ENCODE peak calls at places on chromosomes 11 and 22, in five cellular contexts. One of them, this sample, is unnamed.

GRCh38 chr22:46990937-46991520 is 228.6 kb downstream of the TBC1D22A start:
- DNase-seq in sigmoid colon: no peak
- DNase-seq in kidney: no peak
- DNase-seq in PC-3: no peak
- DNase-seq in CD8-positive, alpha-beta T cell: no peak
- DNase-seq in this sample: no peak

GRCh38 chr11:121328967-121329653 is 36.5 kb downstream of the SC5D start:
- DNase-seq in kidney: no peak
- DNase-seq in CD8-positive, alpha-beta T cell: no peak
- DNase-seq in PC-3: no peak
- DNase-seq in sigmoid colon: no peak
- DNase-seq in this sample: no peak

GRCh38 chr11:42066113-42066512 is 606.7 kb upstream of the LRRC4C start:
- DNase-seq in sigmoid colon: no peak
- DNase-seq in PC-3: peak; percentile 39
- DNase-seq in kidney: peak; percentile 42
- DNase-seq in CD8-positive, alpha-beta T cell: no peak
- DNase-seq in this sample: no peak

GRCh38 chr22:42361523-42361922 is 70.7 kb downstream of the NFAM1 start:
- DNase-seq in kidney: no peak
- DNase-seq in sigmoid colon: no peak
- DNase-seq in CD8-positive, alpha-beta T cell: no peak
- DNase-seq in PC-3: no peak
- DNase-seq in this sample: no peak

GRCh38 chr11:118109231-118109630 is 22.5 kb upstream of the SMIM35 start:
- DNase-seq in CD8-positive, alpha-beta T cell: no peak
- DNase-seq in PC-3: peak; percentile 20
- DNase-seq in kidney: no peak
- DNase-seq in sigmoid colon: no peak
- DNase-seq in this sample: no peak

GRCh38 chr22:44931077-44931540 is 78.7 kb downstream of the PHF21B start:
- DNase-seq in kidney: peak; percentile 78
- DNase-seq in sigmoid colon: no peak
- DNase-seq in CD8-positive, alpha-beta T cell: no peak
- DNase-seq in PC-3: no peak
- DNase-seq in this sample: peak; percentile 73

GRCh38 chr11:116948375-116948774 is 111.0 kb upstream of the APOA1 start:
- DNase-seq in kidney: no peak
- DNase-seq in PC-3: peak; percentile 85
- DNase-seq in CD8-positive, alpha-beta T cell: no peak
- DNase-seq in sigmoid colon: no peak
- DNase-seq in this sample: no peak

GRCh38 chr22:43945632-43946390 is 9.4 kb upstream of the SAMM50 start:
- DNase-seq in CD8-positive, alpha-beta T cell: peak; percentile 67
- DNase-seq in PC-3: peak; percentile 62
- DNase-seq in sigmoid colon: no peak
- DNase-seq in kidney: no peak
- DNase-seq in this sample: no peak

GRCh38 chr11:123174196-123175183 is 20.6 kb downstream of the CLMP start:
- DNase-seq in PC-3: peak; percentile 97
- DNase-seq in kidney: peak; percentile 74
- DNase-seq in sigmoid colon: peak; percentile 93
- DNase-seq in CD8-positive, alpha-beta T cell: no peak
- DNase-seq in this sample: peak; percentile 86

GRCh38 chr11:90738799-90739198 is 516.0 kb upstream of the CHORDC1 start:
- DNase-seq in CD8-positive, alpha-beta T cell: no peak
- DNase-seq in sigmoid colon: no peak
- DNase-seq in kidney: no peak
- DNase-seq in PC-3: no peak
- DNase-seq in this sample: no peak

GRCh38 chr11:35404397-35404775 is 15.0 kb downstream of the SLC1A2 start:
- DNase-seq in sigmoid colon: no peak
- DNase-seq in kidney: no peak
- DNase-seq in PC-3: peak; percentile 69
- DNase-seq in CD8-positive, alpha-beta T cell: no peak
- DNase-seq in this sample: no peak

GRCh38 chr11:116499396-116500001 is 273.3 kb downstream of the BUD13 start:
- DNase-seq in kidney: no peak
- DNase-seq in PC-3: peak; percentile 69
- DNase-seq in sigmoid colon: peak; percentile 91
- DNase-seq in CD8-positive, alpha-beta T cell: peak; percentile 22
- DNase-seq in this sample: peak; percentile 66

GRCh38 chr22:23509571-23510302 is 70.4 kb downstream of the IGLL1 start:
- DNase-seq in CD8-positive, alpha-beta T cell: no peak
- DNase-seq in PC-3: no peak
- DNase-seq in kidney: peak; percentile 21
- DNase-seq in sigmoid colon: no peak
- DNase-seq in this sample: no peak

GRCh38 chr22:31681625-31682345 is 19.8 kb upstream of the PISD start:
- DNase-seq in CD8-positive, alpha-beta T cell: no peak
- DNase-seq in kidney: no peak
- DNase-seq in PC-3: no peak
- DNase-seq in sigmoid colon: peak; percentile 50
- DNase-seq in this sample: no peak

GRCh38 chr11:111474432-111474831 is 37.8 kb downstream of the BTG4 start:
- DNase-seq in PC-3: no peak
- DNase-seq in kidney: no peak
- DNase-seq in CD8-positive, alpha-beta T cell: no peak
- DNase-seq in sigmoid colon: no peak
- DNase-seq in this sample: no peak

GRCh38 chr11:71949034-71949433 is 20.2 kb downstream of the RNF121 start:
- DNase-seq in CD8-positive, alpha-beta T cell: no peak
- DNase-seq in PC-3: no peak
- DNase-seq in kidney: no peak
- DNase-seq in sigmoid colon: no peak
- DNase-seq in this sample: no peak
- TF ChIP-seq CTCF in CD8-positive, alpha-beta T cell: no peak
- TF ChIP-seq CTCF in PC-3: no peak
- TF ChIP-seq CTCF in kidney: no peak
- TF ChIP-seq CTCF in sigmoid colon: no peak
- TF ChIP-seq CTCF in this sample: no peak

GRCh38 chr11:47551086-47551485 is 1.8 kb downstream of the CELF1 start:
- DNase-seq in PC-3: peak; percentile 45
- DNase-seq in kidney: no peak
- DNase-seq in CD8-positive, alpha-beta T cell: no peak
- DNase-seq in sigmoid colon: no peak
- DNase-seq in this sample: no peak
- TF ChIP-seq CTCF in PC-3: peak; percentile 56
- TF ChIP-seq CTCF in kidney: no peak
- TF ChIP-seq CTCF in CD8-positive, alpha-beta T cell: no peak
- TF ChIP-seq CTCF in sigmoid colon: no peak
- TF ChIP-seq CTCF in this sample: no peak

DNA sequence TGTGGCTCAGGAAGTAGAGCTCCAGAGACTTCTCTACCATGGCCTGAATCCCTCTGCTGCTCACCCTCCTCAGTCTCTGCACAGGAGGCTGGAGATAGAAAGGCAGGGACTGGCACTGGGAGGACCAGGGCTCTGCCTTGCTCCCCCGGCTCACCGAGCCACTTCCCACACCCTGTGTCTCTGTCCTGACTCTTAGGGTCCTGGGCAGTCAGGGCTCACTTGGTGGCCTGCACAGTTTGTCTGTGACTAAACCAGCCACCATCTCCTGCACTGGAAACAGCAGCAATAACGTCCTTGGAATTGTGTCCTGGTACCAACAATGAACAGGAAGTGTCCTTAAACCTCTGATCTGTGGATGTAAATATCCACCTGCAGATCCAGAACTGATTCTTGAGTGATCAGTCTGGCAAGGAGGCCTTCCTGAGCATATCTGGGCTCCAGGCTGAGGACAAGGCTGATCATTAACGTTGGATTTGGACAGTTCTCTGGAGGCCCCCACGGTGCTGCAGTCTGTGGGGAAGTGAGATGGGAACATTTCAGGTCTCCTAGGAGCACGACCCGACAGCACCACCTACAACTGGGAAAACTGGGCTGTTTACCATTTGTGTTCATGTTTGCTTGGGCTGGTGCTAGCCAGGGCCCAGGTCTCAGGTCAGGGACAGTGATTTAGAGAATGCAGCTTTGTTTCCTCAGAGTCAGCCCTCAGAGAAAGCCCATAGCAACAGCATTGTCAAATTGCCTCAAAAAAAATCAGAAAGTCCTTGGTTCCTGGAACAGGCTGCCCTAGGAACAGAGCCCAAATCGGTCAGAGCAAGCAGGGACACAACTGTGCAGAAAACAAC is 82.5 kb downstream of the ZNF280B start:
- DNase-seq in kidney: no peak
- DNase-seq in sigmoid colon: no peak
- DNase-seq in CD8-positive, alpha-beta T cell: no peak
- DNase-seq in PC-3: no peak
- DNase-seq in this sample: no peak
- TF ChIP-seq CTCF in kidney: no peak
- TF ChIP-seq CTCF in sigmoid colon: no peak
- TF ChIP-seq CTCF in CD8-positive, alpha-beta T cell: no peak
- TF ChIP-seq CTCF in PC-3: no peak
- TF ChIP-seq CTCF in this sample: no peak

GRCh38 chr11:60756307-60757032 is at the start of gene MS4A15:
- DNase-seq in kidney: no peak
- DNase-seq in sigmoid colon: no peak
- DNase-seq in PC-3: peak; percentile 83
- DNase-seq in CD8-positive, alpha-beta T cell: no peak
- DNase-seq in this sample: no peak
- TF ChIP-seq CTCF in kidney: peak; percentile 23
- TF ChIP-seq CTCF in sigmoid colon: no peak
- TF ChIP-seq CTCF in PC-3: peak; percentile 72
- TF ChIP-seq CTCF in CD8-positive, alpha-beta T cell: no peak
- TF ChIP-seq CTCF in this sample: no peak

This sample was measured in right atrium auricular region.